ENCODE peak calls at places on chromosome 19, in seven cellular contexts. One of them, this sample, is unnamed.

GRCh38 chr19:18709546-18709945 is 26.1 kb downstream of the CRTC1 start:
- DNase-seq in activated CD4-positive, alpha-beta T cell treated with anti-CD3 and anti-CD28 coated beads for 48 hours: no peak
- DNase-seq in NCI-H524: no peak
- DNase-seq in CD4-positive, alpha-beta T cell: no peak
- DNase-seq in IMR-90: no peak
- DNase-seq in stimulated activated CD4-positive, alpha-beta T cell treated with anti-CD3 and anti-CD28 coated beads, Interleukin-1b, Interleukin-23, amount 100 ng/mL, for 24 hours: no peak
- DNase-seq in T-cell: no peak
- DNase-seq in this sample: no peak

GRCh38 chr19:12792048-12792852 is 964 bp downstream of the JUNB start:
- DNase-seq in stimulated activated CD4-positive, alpha-beta T cell treated with anti-CD3 and anti-CD28 coated beads, Interleukin-1b, Interleukin-23, amount 100 ng/mL, for 24 hours: no peak
- DNase-seq in activated CD4-positive, alpha-beta T cell treated with anti-CD3 and anti-CD28 coated beads for 48 hours: peak; percentile 89
- DNase-seq in T-cell: peak; percentile 69
- DNase-seq in CD4-positive, alpha-beta T cell: peak; percentile 75
- DNase-seq in NCI-H524: peak; percentile 61
- DNase-seq in IMR-90: peak; percentile 55
- DNase-seq in this sample: peak; percentile 78

GRCh38 chr19:52638601-52639000 is 446 bp upstream of the ZNF83 start:
- DNase-seq in IMR-90: peak; percentile 69
- DNase-seq in stimulated activated CD4-positive, alpha-beta T cell treated with anti-CD3 and anti-CD28 coated beads, Interleukin-1b, Interleukin-23, amount 100 ng/mL, for 24 hours: no peak
- DNase-seq in activated CD4-positive, alpha-beta T cell treated with anti-CD3 and anti-CD28 coated beads for 48 hours: no peak
- DNase-seq in T-cell: no peak
- DNase-seq in CD4-positive, alpha-beta T cell: no peak
- DNase-seq in NCI-H524: no peak
- DNase-seq in this sample: no peak

GRCh38 chr19:5218255-5218855 is 122.3 kb downstream of the PTPRS start:
- DNase-seq in T-cell: no peak
- DNase-seq in NCI-H524: no peak
- DNase-seq in stimulated activated CD4-positive, alpha-beta T cell treated with anti-CD3 and anti-CD28 coated beads, Interleukin-1b, Interleukin-23, amount 100 ng/mL, for 24 hours: no peak
- DNase-seq in activated CD4-positive, alpha-beta T cell treated with anti-CD3 and anti-CD28 coated beads for 48 hours: no peak
- DNase-seq in IMR-90: no peak
- DNase-seq in CD4-positive, alpha-beta T cell: no peak
- DNase-seq in this sample: no peak

GRCh38 chr19:49850487-49851342 is at the start of gene PTOV1:
- DNase-seq in IMR-90: peak; percentile 91
- DNase-seq in NCI-H524: peak; percentile 94
- DNase-seq in T-cell: peak; percentile 80
- DNase-seq in CD4-positive, alpha-beta T cell: peak; percentile 82
- DNase-seq in stimulated activated CD4-positive, alpha-beta T cell treated with anti-CD3 and anti-CD28 coated beads, Interleukin-1b, Interleukin-23, amount 100 ng/mL, for 24 hours: peak; percentile 78
- DNase-seq in activated CD4-positive, alpha-beta T cell treated with anti-CD3 and anti-CD28 coated beads for 48 hours: peak; percentile 93
- DNase-seq in this sample: peak; percentile 90

GRCh38 chr19:38993271-38993670 is 17.7 kb upstream of the FBXO17 start:
- DNase-seq in T-cell: no peak
- DNase-seq in activated CD4-positive, alpha-beta T cell treated with anti-CD3 and anti-CD28 coated beads for 48 hours: no peak
- DNase-seq in IMR-90: peak; percentile 74
- DNase-seq in CD4-positive, alpha-beta T cell: no peak
- DNase-seq in stimulated activated CD4-positive, alpha-beta T cell treated with anti-CD3 and anti-CD28 coated beads, Interleukin-1b, Interleukin-23, amount 100 ng/mL, for 24 hours: no peak
- DNase-seq in NCI-H524: no peak
- DNase-seq in this sample: no peak

GRCh38 chr19:47610902-47611301 is 2.0 kb downstream of the BICRA start:
- DNase-seq in IMR-90: no peak
- DNase-seq in activated CD4-positive, alpha-beta T cell treated with anti-CD3 and anti-CD28 coated beads for 48 hours: no peak
- DNase-seq in stimulated activated CD4-positive, alpha-beta T cell treated with anti-CD3 and anti-CD28 coated beads, Interleukin-1b, Interleukin-23, amount 100 ng/mL, for 24 hours: no peak
- DNase-seq in NCI-H524: no peak
- DNase-seq in T-cell: no peak
- DNase-seq in CD4-positive, alpha-beta T cell: no peak
- DNase-seq in this sample: no peak

GRCh38 chr19:55149078-55150003 is at the start of gene TNNT1:
- DNase-seq in CD4-positive, alpha-beta T cell: no peak
- DNase-seq in IMR-90: no peak
- DNase-seq in T-cell: no peak
- DNase-seq in activated CD4-positive, alpha-beta T cell treated with anti-CD3 and anti-CD28 coated beads for 48 hours: no peak
- DNase-seq in stimulated activated CD4-positive, alpha-beta T cell treated with anti-CD3 and anti-CD28 coated beads, Interleukin-1b, Interleukin-23, amount 100 ng/mL, for 24 hours: no peak
- DNase-seq in NCI-H524: no peak
- DNase-seq in this sample: no peak

GRCh38 chr19:2302319-2303208 is 5.4 kb downstream of the LINGO3 start:
- DNase-seq in NCI-H524: no peak
- DNase-seq in activated CD4-positive, alpha-beta T cell treated with anti-CD3 and anti-CD28 coated beads for 48 hours: no peak
- DNase-seq in IMR-90: peak; percentile 65
- DNase-seq in stimulated activated CD4-positive, alpha-beta T cell treated with anti-CD3 and anti-CD28 coated beads, Interleukin-1b, Interleukin-23, amount 100 ng/mL, for 24 hours: no peak
- DNase-seq in T-cell: no peak
- DNase-seq in CD4-positive, alpha-beta T cell: no peak
- DNase-seq in this sample: no peak

GRCh38 chr19:3054972-3055740 is 7.1 kb downstream of the TLE5 start:
- DNase-seq in T-cell: no peak
- DNase-seq in CD4-positive, alpha-beta T cell: no peak
- DNase-seq in activated CD4-positive, alpha-beta T cell treated with anti-CD3 and anti-CD28 coated beads for 48 hours: no peak
- DNase-seq in stimulated activated CD4-positive, alpha-beta T cell treated with anti-CD3 and anti-CD28 coated beads, Interleukin-1b, Interleukin-23, amount 100 ng/mL, for 24 hours: no peak
- DNase-seq in NCI-H524: no peak
- DNase-seq in IMR-90: peak; percentile 17
- DNase-seq in this sample: no peak

GRCh38 chr19:39052243-39052746 is 19.9 kb upstream of the FBXO27 start:
- DNase-seq in IMR-90: peak; percentile 58
- DNase-seq in stimulated activated CD4-positive, alpha-beta T cell treated with anti-CD3 and anti-CD28 coated beads, Interleukin-1b, Interleukin-23, amount 100 ng/mL, for 24 hours: peak; percentile 36
- DNase-seq in CD4-positive, alpha-beta T cell: peak; percentile 67
- DNase-seq in activated CD4-positive, alpha-beta T cell treated with anti-CD3 and anti-CD28 coated beads for 48 hours: peak; percentile 73
- DNase-seq in T-cell: peak; percentile 61
- DNase-seq in NCI-H524: no peak
- DNase-seq in this sample: peak; percentile 62

GRCh38 chr19:39197808-39198207 is 1.0 kb downstream of the NCCRP1 start:
- DNase-seq in T-cell: no peak
- DNase-seq in stimulated activated CD4-positive, alpha-beta T cell treated with anti-CD3 and anti-CD28 coated beads, Interleukin-1b, Interleukin-23, amount 100 ng/mL, for 24 hours: no peak
- DNase-seq in CD4-positive, alpha-beta T cell: no peak
- DNase-seq in NCI-H524: no peak
- DNase-seq in activated CD4-positive, alpha-beta T cell treated with anti-CD3 and anti-CD28 coated beads for 48 hours: no peak
- DNase-seq in IMR-90: no peak
- DNase-seq in this sample: no peak